ENCODE peak calls at places on chromosomes 11 and 22, in nine cellular contexts. One of them, this sample, is unnamed. For H3K27me3, the result is how much of the 10 kb centered on the place peaks cover.

GRCh38 chr11:134170177-134170908 is 53.4 kb downstream of the NCAPD3 start:
- DNase-seq in CD4-positive, CD25-positive, alpha-beta regulatory T cell: no peak
- DNase-seq in esophagus squamous epithelium: no peak
- DNase-seq in thyroid gland: no peak
- DNase-seq in spleen: no peak
- DNase-seq in H7: no peak
- DNase-seq in hepatocyte: no peak
- DNase-seq in PC-3: peak
- DNase-seq in BJ: no peak
- DNase-seq in this sample: no peak

GRCh38 chr11:72735495-72736027 is 16.6 kb downstream of the ARAP1 start:
- DNase-seq in CD4-positive, CD25-positive, alpha-beta regulatory T cell: no peak
- DNase-seq in esophagus squamous epithelium: no peak
- DNase-seq in thyroid gland: peak
- DNase-seq in spleen: peak
- DNase-seq in H7: peak
- DNase-seq in hepatocyte: peak
- DNase-seq in PC-3: peak
- DNase-seq in BJ: no peak
- DNase-seq in this sample: no peak

GRCh38 chr11:67613313-67613959 is 6.7 kb downstream of the NDUFV1 start:
- DNase-seq in CD4-positive, CD25-positive, alpha-beta regulatory T cell: no peak
- DNase-seq in esophagus squamous epithelium: no peak
- DNase-seq in thyroid gland: no peak
- DNase-seq in spleen: peak
- DNase-seq in H7: no peak
- DNase-seq in hepatocyte: no peak
- DNase-seq in PC-3: no peak
- DNase-seq in BJ: no peak
- DNase-seq in this sample: no peak

GRCh38 chr11:119991669-119992068 is 146.2 kb downstream of the TRIM29 start:
- DNase-seq in CD4-positive, CD25-positive, alpha-beta regulatory T cell: no peak
- DNase-seq in esophagus squamous epithelium: no peak
- DNase-seq in thyroid gland: no peak
- DNase-seq in spleen: peak
- DNase-seq in H7: no peak
- DNase-seq in hepatocyte: no peak
- DNase-seq in PC-3: no peak
- DNase-seq in BJ: no peak
- DNase-seq in this sample: no peak

GRCh38 chr22:44664149-44664548 is 37.9 kb upstream of the PRR5 start:
- DNase-seq in CD4-positive, CD25-positive, alpha-beta regulatory T cell: peak
- DNase-seq in esophagus squamous epithelium: no peak
- DNase-seq in thyroid gland: peak
- DNase-seq in spleen: peak
- DNase-seq in H7: no peak
- DNase-seq in hepatocyte: peak
- DNase-seq in PC-3: no peak
- DNase-seq in BJ: no peak
- DNase-seq in this sample: no peak

GRCh38 chr11:70161043-70161625 is 42.0 kb upstream of the FADD start:
- DNase-seq in CD4-positive, CD25-positive, alpha-beta regulatory T cell: no peak
- DNase-seq in esophagus squamous epithelium: no peak
- DNase-seq in thyroid gland: no peak
- DNase-seq in spleen: no peak
- DNase-seq in H7: no peak
- DNase-seq in hepatocyte: no peak
- DNase-seq in PC-3: no peak
- DNase-seq in BJ: no peak
- DNase-seq in this sample: no peak

GRCh38 chr11:65477271-65478029 is 21.4 kb upstream of the MALAT1 start:
- DNase-seq in CD4-positive, CD25-positive, alpha-beta regulatory T cell: peak
- DNase-seq in esophagus squamous epithelium: peak
- DNase-seq in thyroid gland: peak
- DNase-seq in spleen: peak
- DNase-seq in H7: peak
- DNase-seq in hepatocyte: peak
- DNase-seq in PC-3: peak
- DNase-seq in BJ: no peak
- DNase-seq in this sample: no peak

GRCh38 chr11:126138636-126139540 is 72.6 kb downstream of the RPUSD4 start:
- DNase-seq in CD4-positive, CD25-positive, alpha-beta regulatory T cell: no peak
- DNase-seq in esophagus squamous epithelium: no peak
- DNase-seq in thyroid gland: no peak
- DNase-seq in spleen: peak
- DNase-seq in H7: no peak
- DNase-seq in hepatocyte: no peak
- DNase-seq in PC-3: no peak
- DNase-seq in BJ: no peak
- DNase-seq in this sample: no peak

GRCh38 chr22:39773976-39774539 is 119.5 kb downstream of the ENTHD1 start:
- DNase-seq in CD4-positive, CD25-positive, alpha-beta regulatory T cell: peak
- DNase-seq in esophagus squamous epithelium: no peak
- DNase-seq in thyroid gland: peak
- DNase-seq in spleen: no peak
- DNase-seq in H7: no peak
- DNase-seq in hepatocyte: peak
- DNase-seq in PC-3: peak
- DNase-seq in BJ: no peak
- DNase-seq in this sample: no peak

DNA sequence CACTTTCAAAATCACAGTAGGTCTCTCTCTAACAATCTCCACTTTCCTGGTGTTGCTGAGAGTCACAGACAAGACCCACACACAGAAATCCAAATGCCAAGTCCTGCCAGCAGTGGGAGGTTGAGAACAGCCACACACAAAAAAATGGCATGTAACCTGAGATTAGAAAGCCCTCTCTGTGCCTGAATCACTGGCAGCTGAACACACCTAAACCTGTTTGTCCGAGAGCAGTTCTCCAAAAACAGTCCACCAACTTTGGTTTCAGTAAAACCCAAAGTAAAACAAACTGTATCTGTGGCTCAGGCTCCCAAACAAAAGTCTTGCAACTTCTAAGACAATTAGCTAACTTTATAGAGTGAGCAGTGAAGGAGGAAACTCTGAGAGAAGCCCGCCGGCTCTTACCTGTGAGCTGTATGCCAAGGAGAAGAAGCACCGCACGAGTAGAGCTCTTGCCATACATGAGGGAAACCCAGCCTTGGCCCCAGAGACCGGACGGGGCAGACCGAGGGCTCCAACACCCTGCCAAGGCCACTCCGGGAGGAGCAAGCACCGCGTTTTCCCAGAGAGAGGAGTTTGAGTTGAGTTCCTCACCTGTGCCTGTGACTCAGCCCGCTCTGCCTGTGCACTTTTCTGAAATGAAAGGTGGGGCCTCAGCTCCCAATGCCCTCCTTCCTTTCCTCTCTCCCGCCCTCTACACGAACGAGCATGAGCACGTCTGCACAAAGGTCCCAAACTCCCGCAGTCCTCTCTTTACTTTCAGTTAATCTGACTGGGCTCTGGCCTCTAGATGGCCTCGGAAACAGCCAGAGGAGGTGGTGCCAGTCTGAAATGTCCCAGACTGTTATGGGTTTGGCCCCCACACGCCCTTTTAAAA is at the start of gene MPZL2:
- DNase-seq in CD4-positive, CD25-positive, alpha-beta regulatory T cell: peak
- DNase-seq in esophagus squamous epithelium: no peak
- DNase-seq in thyroid gland: peak
- DNase-seq in spleen: peak
- DNase-seq in H7: peak
- DNase-seq in hepatocyte: peak
- DNase-seq in PC-3: peak
- DNase-seq in BJ: no peak
- DNase-seq in this sample: no peak
- H3K4me3 ChIP-seq in CD4-positive, CD25-positive, alpha-beta regulatory T cell: peak
- H3K4me3 ChIP-seq in esophagus squamous epithelium: peak
- H3K4me3 ChIP-seq in thyroid gland: no peak
- H3K4me3 ChIP-seq in spleen: peak
- H3K4me3 ChIP-seq in H7: peak
- H3K4me3 ChIP-seq in hepatocyte: peak
- H3K4me3 ChIP-seq in PC-3: peak
- H3K4me3 ChIP-seq in BJ: no peak
- H3K4me3 ChIP-seq in this sample: no peak

GRCh38 chr22:35138521-35138920 is 72.6 kb downstream of the ISX start:
- DNase-seq in CD4-positive, CD25-positive, alpha-beta regulatory T cell: no peak
- DNase-seq in esophagus squamous epithelium: no peak
- DNase-seq in thyroid gland: no peak
- DNase-seq in spleen: peak
- DNase-seq in H7: no peak
- DNase-seq in hepatocyte: no peak
- DNase-seq in PC-3: no peak
- DNase-seq in BJ: no peak
- DNase-seq in this sample: no peak

GRCh38 chr22:35132568-35132967 is 66.6 kb downstream of the ISX start:
- DNase-seq in CD4-positive, CD25-positive, alpha-beta regulatory T cell: no peak
- DNase-seq in esophagus squamous epithelium: no peak
- DNase-seq in thyroid gland: no peak
- DNase-seq in spleen: no peak
- DNase-seq in H7: no peak
- DNase-seq in hepatocyte: no peak
- DNase-seq in PC-3: no peak
- DNase-seq in BJ: no peak
- DNase-seq in this sample: no peak

GRCh38 chr22:35133702-35134395 is 67.9 kb downstream of the ISX start:
- DNase-seq in CD4-positive, CD25-positive, alpha-beta regulatory T cell: no peak
- DNase-seq in esophagus squamous epithelium: no peak
- DNase-seq in thyroid gland: no peak
- DNase-seq in spleen: no peak
- DNase-seq in H7: no peak
- DNase-seq in hepatocyte: no peak
- DNase-seq in PC-3: no peak
- DNase-seq in BJ: no peak
- DNase-seq in this sample: no peak

GRCh38 chr22:35134637-35135036 is 68.7 kb downstream of the ISX start:
- DNase-seq in CD4-positive, CD25-positive, alpha-beta regulatory T cell: no peak
- DNase-seq in esophagus squamous epithelium: no peak
- DNase-seq in thyroid gland: no peak
- DNase-seq in spleen: no peak
- DNase-seq in H7: no peak
- DNase-seq in hepatocyte: peak
- DNase-seq in PC-3: no peak
- DNase-seq in BJ: no peak
- DNase-seq in this sample: no peak

DNA sequence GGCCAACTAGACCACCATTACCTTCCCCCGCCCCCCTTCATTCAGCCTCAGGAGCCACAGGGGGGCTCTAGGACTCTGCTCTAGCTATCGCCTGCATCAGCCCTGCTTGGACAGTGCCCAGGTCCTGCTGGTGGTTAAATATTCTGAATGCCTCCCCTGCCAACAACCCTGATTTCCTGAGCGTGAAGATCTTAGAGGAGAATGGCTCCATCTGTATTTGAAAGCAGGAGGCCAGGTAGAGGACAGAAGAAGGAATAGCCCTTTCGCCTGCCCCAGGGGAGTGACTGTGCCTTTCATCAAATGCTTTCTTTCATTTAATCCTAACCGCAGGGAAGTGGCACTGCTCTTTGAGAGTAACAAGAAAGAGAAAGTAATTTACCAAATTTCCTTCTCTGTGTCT is 69.2 kb downstream of the ISX start:
- DNase-seq in CD4-positive, CD25-positive, alpha-beta regulatory T cell: no peak
- DNase-seq in esophagus squamous epithelium: no peak
- DNase-seq in thyroid gland: no peak
- DNase-seq in spleen: no peak
- DNase-seq in H7: peak
- DNase-seq in hepatocyte: no peak
- DNase-seq in PC-3: no peak
- DNase-seq in BJ: no peak
- DNase-seq in this sample: no peak
- H3K27me3 ChIP-seq in CD4-positive, CD25-positive, alpha-beta regulatory T cell: under half
- H3K27me3 ChIP-seq in esophagus squamous epithelium: under half
- H3K27me3 ChIP-seq in thyroid gland: under half
- H3K27me3 ChIP-seq in spleen: under half
- H3K27me3 ChIP-seq in H7: under half
- H3K27me3 ChIP-seq in hepatocyte: under half
- H3K27me3 ChIP-seq in PC-3: under half
- H3K27me3 ChIP-seq in BJ: under half
- H3K27me3 ChIP-seq in this sample: under half

DNA sequence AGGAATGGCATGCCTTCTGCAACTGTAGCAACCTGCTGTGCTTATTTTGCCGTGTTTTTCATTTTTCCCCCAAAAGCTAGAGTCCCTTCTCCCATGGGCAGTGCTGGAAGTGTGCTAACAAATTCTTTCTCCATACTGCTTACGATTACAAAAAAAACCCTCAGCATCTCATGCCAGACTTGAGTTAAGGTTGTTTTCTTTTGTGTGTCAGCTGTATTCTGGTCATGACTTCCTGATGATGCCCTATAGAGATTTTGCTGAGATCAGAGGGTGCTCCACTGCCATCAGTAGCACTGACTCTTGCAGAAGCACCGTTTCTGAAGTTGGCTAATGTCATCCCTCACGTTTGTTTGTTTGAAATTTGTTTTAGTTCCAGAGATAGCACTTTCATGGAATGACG is 27.9 kb downstream of the LIMK2 start:
- DNase-seq in CD4-positive, CD25-positive, alpha-beta regulatory T cell: no peak
- DNase-seq in esophagus squamous epithelium: no peak
- DNase-seq in thyroid gland: no peak
- DNase-seq in spleen: no peak
- DNase-seq in H7: no peak
- DNase-seq in hepatocyte: no peak
- DNase-seq in PC-3: no peak
- DNase-seq in BJ: no peak
- DNase-seq in this sample: no peak
- H3K4me3 ChIP-seq in CD4-positive, CD25-positive, alpha-beta regulatory T cell: no peak
- H3K4me3 ChIP-seq in esophagus squamous epithelium: no peak
- H3K4me3 ChIP-seq in thyroid gland: no peak
- H3K4me3 ChIP-seq in spleen: no peak
- H3K4me3 ChIP-seq in H7: no peak
- H3K4me3 ChIP-seq in hepatocyte: no peak
- H3K4me3 ChIP-seq in PC-3: no peak
- H3K4me3 ChIP-seq in BJ: no peak
- H3K4me3 ChIP-seq in this sample: no peak

DNA sequence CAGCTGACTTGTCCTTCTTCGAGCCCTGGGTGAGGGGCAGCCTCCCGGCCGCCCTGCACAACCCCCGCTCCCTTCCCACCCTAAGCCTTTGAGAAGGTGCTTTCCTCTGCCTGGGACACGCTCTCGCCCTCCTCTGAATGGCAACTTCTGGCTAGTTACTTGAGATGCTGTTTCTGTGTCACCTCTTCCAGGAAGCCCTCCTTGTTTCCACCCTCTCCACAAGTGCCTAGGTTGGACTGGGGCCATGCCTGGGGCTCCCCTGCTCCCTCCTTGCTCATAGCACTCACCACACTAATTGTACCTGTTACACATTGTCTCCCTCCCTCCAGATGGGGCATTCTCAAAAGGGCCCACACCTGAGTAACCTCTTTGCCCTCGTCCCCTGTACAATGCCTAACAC is 72.2 kb downstream of the SCUBE1 start:
- DNase-seq in CD4-positive, CD25-positive, alpha-beta regulatory T cell: no peak
- DNase-seq in esophagus squamous epithelium: no peak
- DNase-seq in thyroid gland: no peak
- DNase-seq in spleen: no peak
- DNase-seq in H7: no peak
- DNase-seq in hepatocyte: no peak
- DNase-seq in PC-3: no peak
- DNase-seq in BJ: no peak
- DNase-seq in this sample: no peak
- H3K27me3 ChIP-seq in CD4-positive, CD25-positive, alpha-beta regulatory T cell: under half
- H3K27me3 ChIP-seq in esophagus squamous epithelium: under half
- H3K27me3 ChIP-seq in thyroid gland: under half
- H3K27me3 ChIP-seq in spleen: under half
- H3K27me3 ChIP-seq in H7: under half
- H3K27me3 ChIP-seq in hepatocyte: under half
- H3K27me3 ChIP-seq in PC-3: under half
- H3K27me3 ChIP-seq in BJ: under half
- H3K27me3 ChIP-seq in this sample: under half